ENCODE peak calls at places on chromosomes 4 and X, in eight cellular contexts. One of them, this sample, is unnamed.
A peak's percentile ranks its signal among the peaks of the same experiment; 100 is the strongest.

GRCh38 chr4:20251796-20252655 is at the start of gene SLIT2:
- DNase-seq in neuronal stem cell: peak; percentile 88
- DNase-seq in CD8-positive, alpha-beta memory T cell: no peak
- DNase-seq in sigmoid colon: peak; percentile 95
- DNase-seq in GM23338: peak; percentile 85
- DNase-seq in endodermal cell: peak; percentile 96
- DNase-seq in uterus: peak; percentile 91
- DNase-seq in lower lobe of right lung: peak; percentile 80
- DNase-seq in this sample: peak; percentile 73

GRCh38 chrX:138020941-138021340 is 455.0 kb downstream of the ZIC3 start:
- DNase-seq in CD8-positive, alpha-beta memory T cell: no peak
- DNase-seq in uterus: no peak
- DNase-seq in lower lobe of right lung: no peak
- DNase-seq in GM23338: no peak
- DNase-seq in endodermal cell: no peak
- DNase-seq in sigmoid colon: no peak
- DNase-seq in neuronal stem cell: no peak
- DNase-seq in this sample: no peak

GRCh38 chr4:5469151-5469775 is 239.1 kb downstream of the EVC2 start:
- DNase-seq in uterus: no peak
- DNase-seq in GM23338: no peak
- DNase-seq in neuronal stem cell: no peak
- DNase-seq in lower lobe of right lung: no peak
- DNase-seq in endodermal cell: peak; percentile 32
- DNase-seq in sigmoid colon: no peak
- DNase-seq in CD8-positive, alpha-beta memory T cell: no peak
- DNase-seq in this sample: no peak

GRCh38 chr4:128810331-128810870 is 901 bp downstream of the JADE1 start:
- DNase-seq in uterus: peak; percentile 28
- DNase-seq in endodermal cell: no peak
- DNase-seq in sigmoid colon: peak; percentile 72
- DNase-seq in lower lobe of right lung: peak; percentile 55
- DNase-seq in CD8-positive, alpha-beta memory T cell: peak; percentile 6
- DNase-seq in neuronal stem cell: no peak
- DNase-seq in GM23338: no peak
- DNase-seq in this sample: peak; percentile 48

GRCh38 chr4:174248407-174248806 is 35.1 kb downstream of the FBXO8 start:
- DNase-seq in sigmoid colon: no peak
- DNase-seq in lower lobe of right lung: no peak
- DNase-seq in neuronal stem cell: no peak
- DNase-seq in endodermal cell: no peak
- DNase-seq in GM23338: no peak
- DNase-seq in uterus: no peak
- DNase-seq in CD8-positive, alpha-beta memory T cell: no peak
- DNase-seq in this sample: no peak

GRCh38 chrX:74218895-74219294 is 85.1 kb upstream of the ZCCHC13 start:
- DNase-seq in neuronal stem cell: no peak
- DNase-seq in lower lobe of right lung: no peak
- DNase-seq in GM23338: no peak
- DNase-seq in uterus: no peak
- DNase-seq in endodermal cell: no peak
- DNase-seq in sigmoid colon: no peak
- DNase-seq in CD8-positive, alpha-beta memory T cell: no peak
- DNase-seq in this sample: no peak

GRCh38 chr4:176270669-176271068 is 1.6 kb upstream of the ASB5 start:
- DNase-seq in endodermal cell: no peak
- DNase-seq in uterus: no peak
- DNase-seq in CD8-positive, alpha-beta memory T cell: no peak
- DNase-seq in neuronal stem cell: no peak
- DNase-seq in lower lobe of right lung: no peak
- DNase-seq in sigmoid colon: peak; percentile 78
- DNase-seq in GM23338: no peak
- DNase-seq in this sample: no peak

GRCh38 chr4:83125738-83126141 is 11.2 kb upstream of the PLAC8 start:
- DNase-seq in endodermal cell: no peak
- DNase-seq in sigmoid colon: no peak
- DNase-seq in GM23338: no peak
- DNase-seq in uterus: no peak
- DNase-seq in neuronal stem cell: no peak
- DNase-seq in CD8-positive, alpha-beta memory T cell: peak; percentile 51
- DNase-seq in lower lobe of right lung: no peak
- DNase-seq in this sample: peak; percentile 84

GRCh38 chr4:95107635-95108034 is 349.9 kb downstream of the BMPR1B start:
- DNase-seq in lower lobe of right lung: no peak
- DNase-seq in GM23338: no peak
- DNase-seq in uterus: no peak
- DNase-seq in CD8-positive, alpha-beta memory T cell: no peak
- DNase-seq in endodermal cell: no peak
- DNase-seq in sigmoid colon: no peak
- DNase-seq in neuronal stem cell: no peak
- DNase-seq in this sample: peak; percentile 15

GRCh38 chr4:61375316-61375715 is 175.2 kb downstream of the ADGRL3 start:
- DNase-seq in lower lobe of right lung: no peak
- DNase-seq in uterus: no peak
- DNase-seq in endodermal cell: no peak
- DNase-seq in sigmoid colon: no peak
- DNase-seq in neuronal stem cell: no peak
- DNase-seq in GM23338: no peak
- DNase-seq in CD8-positive, alpha-beta memory T cell: no peak
- DNase-seq in this sample: no peak

GRCh38 chr4:79598801-79599200 is 190.8 kb upstream of the GK2 start:
- DNase-seq in endodermal cell: no peak
- DNase-seq in uterus: no peak
- DNase-seq in neuronal stem cell: no peak
- DNase-seq in lower lobe of right lung: no peak
- DNase-seq in sigmoid colon: peak; percentile 76
- DNase-seq in GM23338: no peak
- DNase-seq in CD8-positive, alpha-beta memory T cell: no peak
- DNase-seq in this sample: no peak

GRCh38 chr4:79603681-79604080 is 195.7 kb upstream of the GK2 start:
- DNase-seq in neuronal stem cell: no peak
- DNase-seq in uterus: no peak
- DNase-seq in CD8-positive, alpha-beta memory T cell: no peak
- DNase-seq in endodermal cell: no peak
- DNase-seq in lower lobe of right lung: no peak
- DNase-seq in sigmoid colon: no peak
- DNase-seq in GM23338: no peak
- DNase-seq in this sample: no peak

GRCh38 chr4:79597266-79597665 is 189.2 kb upstream of the GK2 start:
- DNase-seq in sigmoid colon: no peak
- DNase-seq in CD8-positive, alpha-beta memory T cell: no peak
- DNase-seq in GM23338: no peak
- DNase-seq in uterus: no peak
- DNase-seq in neuronal stem cell: no peak
- DNase-seq in lower lobe of right lung: no peak
- DNase-seq in endodermal cell: no peak
- DNase-seq in this sample: no peak

GRCh38 chr4:79598214-79598613 is 190.2 kb upstream of the GK2 start:
- DNase-seq in endodermal cell: no peak
- DNase-seq in GM23338: no peak
- DNase-seq in lower lobe of right lung: no peak
- DNase-seq in uterus: no peak
- DNase-seq in CD8-positive, alpha-beta memory T cell: no peak
- DNase-seq in neuronal stem cell: no peak
- DNase-seq in sigmoid colon: no peak
- DNase-seq in this sample: no peak

DNA sequence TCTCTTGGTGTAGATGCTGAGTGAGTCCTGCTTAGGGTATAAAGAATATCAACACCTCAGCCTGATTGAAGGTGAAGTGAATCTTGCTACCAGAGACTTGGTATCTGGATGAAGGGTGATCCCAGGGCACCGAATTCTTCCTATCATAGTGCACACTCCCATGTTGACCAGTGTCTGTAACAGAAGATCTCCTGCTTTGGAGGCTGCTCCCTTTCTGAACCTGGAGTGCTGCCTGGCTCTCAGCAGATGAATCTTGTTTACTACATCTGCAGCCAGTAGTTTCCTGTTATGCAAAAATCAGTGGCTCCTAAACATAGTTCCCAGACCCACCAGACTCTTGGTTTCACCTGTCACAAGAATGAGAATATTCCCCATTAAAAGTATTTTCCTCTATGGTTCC is 191.7 kb upstream of the GK2 start:
- DNase-seq in sigmoid colon: no peak
- DNase-seq in neuronal stem cell: no peak
- DNase-seq in lower lobe of right lung: no peak
- DNase-seq in CD8-positive, alpha-beta memory T cell: no peak
- DNase-seq in endodermal cell: no peak
- DNase-seq in GM23338: no peak
- DNase-seq in uterus: no peak
- DNase-seq in this sample: no peak
- H3K27ac ChIP-seq in sigmoid colon: peak overlapping the region; percentile 67
- H3K27ac ChIP-seq in neuronal stem cell: no peak overlapping the region
- H3K27ac ChIP-seq in lower lobe of right lung: no peak overlapping the region
- H3K27ac ChIP-seq in CD8-positive, alpha-beta memory T cell: no peak overlapping the region
- H3K27ac ChIP-seq in endodermal cell: no peak overlapping the region
- H3K27ac ChIP-seq in GM23338: no peak overlapping the region
- H3K27ac ChIP-seq in uterus: no peak overlapping the region
- H3K27ac ChIP-seq in this sample: no peak overlapping the region

GRCh38 chr4:121379276-121379675 is 1.5 kb downstream of the QRFPR start:
- DNase-seq in lower lobe of right lung: no peak
- DNase-seq in GM23338: no peak
- DNase-seq in CD8-positive, alpha-beta memory T cell: no peak
- DNase-seq in neuronal stem cell: no peak
- DNase-seq in endodermal cell: no peak
- DNase-seq in uterus: no peak
- DNase-seq in sigmoid colon: no peak
- DNase-seq in this sample: no peak

GRCh38 chr4:121376541-121376940 is 4.3 kb downstream of the QRFPR start:
- DNase-seq in neuronal stem cell: no peak
- DNase-seq in sigmoid colon: no peak
- DNase-seq in uterus: no peak
- DNase-seq in lower lobe of right lung: peak; percentile 69
- DNase-seq in endodermal cell: no peak
- DNase-seq in CD8-positive, alpha-beta memory T cell: no peak
- DNase-seq in GM23338: no peak
- DNase-seq in this sample: no peak

GRCh38 chr4:121376097-121376496 is 4.7 kb downstream of the QRFPR start:
- DNase-seq in neuronal stem cell: no peak
- DNase-seq in endodermal cell: no peak
- DNase-seq in GM23338: no peak
- DNase-seq in CD8-positive, alpha-beta memory T cell: no peak
- DNase-seq in uterus: no peak
- DNase-seq in sigmoid colon: no peak
- DNase-seq in lower lobe of right lung: no peak
- DNase-seq in this sample: no peak

GRCh38 chr4:121375262-121375661 is 5.6 kb downstream of the QRFPR start:
- DNase-seq in GM23338: no peak
- DNase-seq in neuronal stem cell: no peak
- DNase-seq in lower lobe of right lung: no peak
- DNase-seq in endodermal cell: no peak
- DNase-seq in uterus: no peak
- DNase-seq in sigmoid colon: no peak
- DNase-seq in CD8-positive, alpha-beta memory T cell: no peak
- DNase-seq in this sample: peak; percentile 52

DNA sequence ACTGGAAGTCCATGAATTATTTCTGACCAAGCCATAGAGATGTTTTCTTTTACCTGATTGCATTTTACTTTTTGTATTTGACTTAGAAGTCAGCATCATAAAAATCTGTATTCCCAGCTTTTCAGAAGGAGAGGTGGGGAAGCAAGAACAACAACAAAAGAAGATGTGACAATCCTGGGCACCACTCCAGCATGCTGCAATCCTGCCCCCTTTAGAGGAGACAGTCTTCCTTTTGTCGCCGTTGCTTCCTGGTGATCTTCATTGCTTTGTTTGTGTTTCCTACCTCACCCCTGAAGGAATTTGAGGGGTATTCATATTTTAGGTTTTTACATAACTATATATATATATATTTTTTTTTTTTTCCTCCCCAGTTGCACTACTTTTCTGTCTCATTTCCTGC is 3.8 kb downstream of the QRFPR start:
- DNase-seq in endodermal cell: no peak
- DNase-seq in GM23338: no peak
- DNase-seq in sigmoid colon: no peak
- DNase-seq in lower lobe of right lung: no peak
- DNase-seq in neuronal stem cell: no peak
- DNase-seq in CD8-positive, alpha-beta memory T cell: no peak
- DNase-seq in uterus: no peak
- DNase-seq in this sample: no peak
- H3K27me3 ChIP-seq in endodermal cell: peaks cover 40% of the 10 kb centered on the region
- H3K27me3 ChIP-seq in GM23338: peaks cover 40% of the 10 kb centered on the region
- H3K27me3 ChIP-seq in sigmoid colon: no peaks in the 10 kb centered on the region
- H3K27me3 ChIP-seq in lower lobe of right lung: peaks cover 52% of the 10 kb centered on the region
- H3K27me3 ChIP-seq in neuronal stem cell: peaks cover 45% of the 10 kb centered on the region
- H3K27me3 ChIP-seq in CD8-positive, alpha-beta memory T cell: peaks cover 6% of the 10 kb centered on the region
- H3K27me3 ChIP-seq in uterus: no peaks in the 10 kb centered on the region
- H3K27me3 ChIP-seq in this sample: peaks cover 2% of the 10 kb centered on the region

DNA sequence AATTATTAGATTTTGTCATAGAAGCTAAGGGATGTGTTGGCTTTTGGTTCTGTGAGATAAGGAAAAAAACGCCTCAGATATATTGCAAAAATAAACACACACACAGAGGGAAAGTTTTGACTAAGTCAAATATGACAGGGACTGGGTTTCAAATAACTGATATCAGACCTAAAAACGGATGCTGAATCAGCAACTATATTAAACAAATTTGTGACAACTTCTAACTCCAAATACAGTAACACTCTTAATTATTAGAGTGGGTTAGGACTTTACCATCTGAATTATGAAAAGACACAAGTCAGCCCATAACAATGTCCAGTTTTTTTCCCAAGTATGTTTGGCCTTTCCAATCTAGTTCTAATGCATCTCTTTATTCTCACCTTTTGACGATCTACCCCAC is 2693.1 kb downstream of the ARAP2 start:
- DNase-seq in endodermal cell: no peak
- DNase-seq in CD8-positive, alpha-beta memory T cell: no peak
- DNase-seq in uterus: no peak
- DNase-seq in GM23338: no peak
- DNase-seq in sigmoid colon: no peak
- DNase-seq in lower lobe of right lung: no peak
- DNase-seq in neuronal stem cell: no peak
- DNase-seq in this sample: no peak
- H3K36me3 ChIP-seq in endodermal cell: no peaks in the 10 kb centered on the region
- H3K36me3 ChIP-seq in CD8-positive, alpha-beta memory T cell: no peaks in the 10 kb centered on the region
- H3K36me3 ChIP-seq in uterus: no peaks in the 10 kb centered on the region
- H3K36me3 ChIP-seq in GM23338: no peaks in the 10 kb centered on the region
- H3K36me3 ChIP-seq in sigmoid colon: no peaks in the 10 kb centered on the region
- H3K36me3 ChIP-seq in lower lobe of right lung: no peaks in the 10 kb centered on the region
- H3K36me3 ChIP-seq in neuronal stem cell: no peaks in the 10 kb centered on the region
- H3K36me3 ChIP-seq in this sample: no peaks in the 10 kb centered on the region

DNA sequence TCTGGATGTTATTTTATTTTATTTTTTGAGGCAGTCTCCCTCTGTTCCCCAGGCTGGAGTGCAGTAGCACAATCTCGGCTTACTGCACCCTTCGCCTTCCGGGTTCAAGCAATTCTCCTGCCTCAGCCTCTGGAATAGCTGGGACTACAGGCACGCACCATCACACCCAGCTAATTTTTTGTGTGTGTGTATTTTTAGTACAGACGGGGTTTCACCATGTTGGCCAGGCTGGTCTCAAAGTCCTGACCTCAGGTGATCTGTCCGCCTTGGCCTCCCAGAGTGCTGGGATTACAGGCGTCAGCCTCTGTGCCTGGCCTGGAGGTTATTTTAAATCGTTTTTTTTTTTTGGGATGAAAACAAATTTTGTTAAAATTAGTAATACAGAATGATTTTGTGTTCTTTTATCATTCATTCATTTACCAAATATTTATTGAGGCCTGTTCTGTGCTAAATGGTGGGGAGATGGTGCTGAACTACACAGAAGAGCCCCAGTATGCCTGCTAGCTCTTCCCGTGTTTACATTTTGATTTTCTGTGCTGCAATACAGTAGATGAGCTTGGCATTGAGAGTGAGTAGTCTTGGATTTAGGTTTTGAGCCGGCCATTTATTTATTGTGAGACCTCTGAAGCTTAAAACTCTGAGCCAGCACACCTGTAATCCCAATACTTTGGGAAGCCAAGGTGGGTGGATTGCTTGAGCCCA is 22.7 kb downstream of the ADD1 start:
- DNase-seq in lower lobe of right lung: no peak
- DNase-seq in sigmoid colon: no peak
- DNase-seq in CD8-positive, alpha-beta memory T cell: no peak
- DNase-seq in endodermal cell: no peak
- DNase-seq in uterus: no peak
- DNase-seq in GM23338: no peak
- DNase-seq in neuronal stem cell: no peak
- DNase-seq in this sample: no peak
- H3K27ac ChIP-seq in lower lobe of right lung: peak overlapping the region; percentile 71
- H3K27ac ChIP-seq in sigmoid colon: peak overlapping the region; percentile 22
- H3K27ac ChIP-seq in CD8-positive, alpha-beta memory T cell: no peak overlapping the region
- H3K27ac ChIP-seq in endodermal cell: no peak overlapping the region
- H3K27ac ChIP-seq in uterus: peak overlapping the region; percentile 26
- H3K27ac ChIP-seq in GM23338: peak overlapping the region; percentile 92
- H3K27ac ChIP-seq in neuronal stem cell: peak overlapping the region; percentile 73
- H3K27ac ChIP-seq in this sample: no peak overlapping the region